ENCODE peak calls at places on chromosomes 7 and 10, in seven cellular contexts. K, O, J, F, B, T and D are unnamed samples.

GRCh38 chr10:16381083-16381482 is 55.7 kb upstream of the PTER start:
- DNase-seq in J (no peak), O (no peak), K (no peak), F (peak; percentile 1), B (no peak), T (no peak), D (peak; percentile 23)

GRCh38 chr10:24894728-24895127 is 57.7 kb downstream of the PRTFDC1 start:
- DNase-seq in O (no peak), B (no peak), K (no peak), T (peak; percentile 19), F (no peak), J (no peak), D (no peak)

GRCh38 chr10:93462881-93463280 is 19.3 kb downstream of the MYOF start:
- DNase-seq in O (no peak), F (peak; percentile 76), T (no peak), B (no peak), J (no peak), K (no peak), D (no peak)

GRCh38 chr10:3045471-3046209 is 21.7 kb upstream of the PFKP start:
- DNase-seq in T (no peak), K (peak; percentile 61), J (peak; percentile 45), F (peak; percentile 92), B (no peak), O (peak; percentile 86), D (no peak)

GRCh38 chr10:61081331-61081730 is 137.3 kb upstream of the RHOBTB1 start:
- DNase-seq in O (no peak), J (no peak), B (no peak), T (no peak), K (no peak), F (peak; percentile 90), D (no peak)

GRCh38 chr10:126421745-126422144 is 33.5 kb upstream of the ADAM12 start:
- DNase-seq in F (peak; percentile 100), T (no peak), O (peak; percentile 21), J (no peak), B (no peak), K (no peak), D (no peak)

GRCh38 chr7:105808703-105809590 is 67.5 kb downstream of the ATXN7L1 start:
- DNase-seq in T (peak; percentile 48), O (no peak), F (peak; percentile 67), B (peak; percentile 41), J (peak; percentile 62), K (no peak), D (peak; percentile 72)

GRCh38 chr7:19899517-19899916 is 126.1 kb upstream of the TMEM196 start:
- DNase-seq in B (no peak), T (no peak), K (no peak), F (peak; percentile 82), J (no peak), O (no peak), D (no peak)

GRCh38 chr7:127580612-127581011 is 4.8 kb downstream of the GCC1 start:
- DNase-seq in J (no peak), K (no peak), F (no peak), B (no peak), T (no peak), O (no peak), D (no peak)

GRCh38 chr10:118965096-118965495 is 64.4 kb upstream of the NANOS1 start:
- DNase-seq in F (no peak), B (no peak), O (no peak), J (no peak), T (no peak), K (no peak), D (no peak)

GRCh38 chr10:81847675-81848074 is 27.3 kb upstream of the NRG3 start:
- DNase-seq in B (no peak), O (no peak), K (no peak), F (no peak), T (no peak), J (no peak), D (no peak)

GRCh38 chr7:142939226-142939910 is at the start of gene LLCFC1:
- DNase-seq in F (no peak), J (no peak), K (peak; percentile 6), O (no peak), B (no peak), T (no peak), D (peak; percentile 23)

GRCh38 chr7:5422324-5423271 is 1.0 kb downstream of the TNRC18 start:
- DNase-seq in J (no peak), B (no peak), F (peak; percentile 30), O (peak; percentile 66), K (no peak), T (no peak), D (no peak)

GRCh38 chr10:131982185-131982756 is 548 bp upstream of the BNIP3 start:
- DNase-seq in J (peak; percentile 32), F (no peak), O (no peak), K (no peak), B (no peak), T (no peak), D (no peak)

GRCh38 chr10:3248526-3249255 is 76.1 kb upstream of the PITRM1 start:
- DNase-seq in B (no peak), O (peak; percentile 88), J (no peak), F (peak; percentile 95), T (no peak), K (no peak), D (no peak)

GRCh38 chr10:69456880-69457693 is 5.8 kb downstream of the TSPAN15 start:
- DNase-seq in K (no peak), F (peak; percentile 54), T (no peak), O (no peak), B (no peak), J (no peak), D (no peak)

GRCh38 chr7:22202141-22202540 is 154.8 kb downstream of the RAPGEF5 start:
- DNase-seq in J (peak; percentile 48), F (no peak), T (no peak), K (no peak), O (no peak), B (no peak), D (no peak)

GRCh38 chr10:2929457-2929856 is 137.9 kb upstream of the PFKP start:
- DNase-seq in O (no peak), K (peak; percentile 62), B (no peak), T (no peak), F (no peak), J (no peak), D (no peak)

GRCh38 chr10:122999347-122999746 is 9.2 kb downstream of the IKZF5 start:
- DNase-seq in O (no peak), F (no peak), J (no peak), T (no peak), B (no peak), K (no peak), D (no peak)

GRCh38 chr7:143384741-143385631 is 3.8 kb downstream of the ZYX start:
- DNase-seq in J (no peak), O (no peak), T (no peak), B (no peak), F (no peak), K (no peak), D (no peak)

GRCh38 chr7:81937091-81937490 is 167.2 kb upstream of the HGF start:
- DNase-seq in K (no peak), O (no peak), F (no peak), B (no peak), J (no peak), T (no peak), D (no peak)